ENCODE peak calls at places on chromosome 3, in eight cellular contexts. One of them, this sample, is unnamed. For H3K4me1, the result is how much of the 10 kb centered on the place peaks cover.

GRCh38 chr3:41572092-41572491 is 372.8 kb downstream of the CTNNB1 start:
- ATAC-seq in PC-3: no peak
- ATAC-seq in A549: no peak
- ATAC-seq in aorta: no peak
- ATAC-seq in heart left ventricle: no peak
- ATAC-seq in left lung: no peak
- ATAC-seq in IMR-90: no peak
- ATAC-seq in heart right ventricle: no peak
- ATAC-seq in this sample: no peak

GRCh38 chr3:13219902-13220296 is 146.7 kb upstream of the IQSEC1 start:
- ATAC-seq in PC-3: no peak
- ATAC-seq in A549: no peak
- ATAC-seq in aorta: no peak
- ATAC-seq in heart left ventricle: no peak
- ATAC-seq in left lung: no peak
- ATAC-seq in IMR-90: no peak
- ATAC-seq in heart right ventricle: no peak
- ATAC-seq in this sample: no peak

GRCh38 chr3:143274291-143274690 is 154.7 kb downstream of the CHST2 start:
- ATAC-seq in PC-3: no peak
- ATAC-seq in A549: no peak
- ATAC-seq in aorta: no peak
- ATAC-seq in heart left ventricle: no peak
- ATAC-seq in left lung: no peak
- ATAC-seq in IMR-90: no peak
- ATAC-seq in heart right ventricle: no peak
- ATAC-seq in this sample: no peak

GRCh38 chr3:112384769-112385168 is 51.8 kb downstream of the CD200 start:
- ATAC-seq in PC-3: no peak
- ATAC-seq in A549: no peak
- ATAC-seq in aorta: no peak
- ATAC-seq in heart left ventricle: no peak
- ATAC-seq in left lung: no peak
- ATAC-seq in IMR-90: no peak
- ATAC-seq in heart right ventricle: no peak
- ATAC-seq in this sample: no peak

GRCh38 chr3:177034850-177035475 is 162.3 kb downstream of the TBL1XR1 start:
- ATAC-seq in PC-3: no peak
- ATAC-seq in A549: no peak
- ATAC-seq in aorta: no peak
- ATAC-seq in heart left ventricle: no peak
- ATAC-seq in left lung: no peak
- ATAC-seq in IMR-90: no peak
- ATAC-seq in heart right ventricle: no peak
- ATAC-seq in this sample: no peak

GRCh38 chr3:160126046-160126445 is 99.2 kb upstream of the C3orf80 start:
- ATAC-seq in PC-3: no peak
- ATAC-seq in A549: no peak
- ATAC-seq in aorta: no peak
- ATAC-seq in heart left ventricle: no peak
- ATAC-seq in left lung: no peak
- ATAC-seq in IMR-90: no peak
- ATAC-seq in heart right ventricle: no peak
- ATAC-seq in this sample: no peak

GRCh38 chr3:57179580-57180410 is 14.6 kb upstream of the IL17RD start:
- ATAC-seq in PC-3: peak
- ATAC-seq in A549: peak
- ATAC-seq in aorta: no peak
- ATAC-seq in heart left ventricle: no peak
- ATAC-seq in left lung: no peak
- ATAC-seq in IMR-90: peak
- ATAC-seq in heart right ventricle: no peak
- ATAC-seq in this sample: no peak

GRCh38 chr3:72660270-72661114 is 187.8 kb downstream of the SHQ1 start:
- ATAC-seq in PC-3: no peak
- ATAC-seq in A549: peak
- ATAC-seq in aorta: peak
- ATAC-seq in heart left ventricle: no peak
- ATAC-seq in left lung: no peak
- ATAC-seq in IMR-90: no peak
- ATAC-seq in heart right ventricle: no peak
- ATAC-seq in this sample: no peak

GRCh38 chr3:136955813-136956212 is 2.0 kb upstream of the IL20RB start:
- ATAC-seq in PC-3: peak
- ATAC-seq in A549: peak
- ATAC-seq in aorta: no peak
- ATAC-seq in heart left ventricle: no peak
- ATAC-seq in left lung: peak
- ATAC-seq in IMR-90: peak
- ATAC-seq in heart right ventricle: no peak
- ATAC-seq in this sample: no peak

GRCh38 chr3:13480340-13481318 is 523 bp downstream of the HDAC11 start:
- ATAC-seq in PC-3: peak
- ATAC-seq in A549: peak
- ATAC-seq in aorta: peak
- ATAC-seq in heart left ventricle: no peak
- ATAC-seq in left lung: peak
- ATAC-seq in IMR-90: peak
- ATAC-seq in heart right ventricle: peak
- ATAC-seq in this sample: peak

GRCh38 chr3:171221104-171221503 is 194.6 kb upstream of the SLC2A2 start:
- ATAC-seq in PC-3: no peak
- ATAC-seq in A549: no peak
- ATAC-seq in aorta: no peak
- ATAC-seq in heart left ventricle: no peak
- ATAC-seq in left lung: no peak
- ATAC-seq in IMR-90: no peak
- ATAC-seq in heart right ventricle: no peak
- ATAC-seq in this sample: no peak

GRCh38 chr3:157166559-157166958 is 6.6 kb upstream of the CCNL1 start:
- ATAC-seq in PC-3: peak
- ATAC-seq in A549: no peak
- ATAC-seq in aorta: no peak
- ATAC-seq in heart left ventricle: no peak
- ATAC-seq in left lung: no peak
- ATAC-seq in IMR-90: no peak
- ATAC-seq in heart right ventricle: no peak
- ATAC-seq in this sample: no peak

GRCh38 chr3:5431811-5432378 is 244.4 kb downstream of the EDEM1 start:
- ATAC-seq in PC-3: no peak
- ATAC-seq in A549: no peak
- ATAC-seq in aorta: no peak
- ATAC-seq in heart left ventricle: no peak
- ATAC-seq in left lung: peak
- ATAC-seq in IMR-90: no peak
- ATAC-seq in heart right ventricle: no peak
- ATAC-seq in this sample: no peak

GRCh38 chr3:147384210-147385058 is 21.9 kb downstream of the ZIC4 start:
- ATAC-seq in PC-3: no peak
- ATAC-seq in A549: no peak
- ATAC-seq in aorta: no peak
- ATAC-seq in heart left ventricle: no peak
- ATAC-seq in left lung: no peak
- ATAC-seq in IMR-90: no peak
- ATAC-seq in heart right ventricle: no peak
- ATAC-seq in this sample: no peak

GRCh38 chr3:195770081-195770840 is 41.5 kb downstream of the MUC4 start:
- ATAC-seq in PC-3: no peak
- ATAC-seq in A549: no peak
- ATAC-seq in aorta: no peak
- ATAC-seq in heart left ventricle: no peak
- ATAC-seq in left lung: no peak
- ATAC-seq in IMR-90: no peak
- ATAC-seq in heart right ventricle: no peak
- ATAC-seq in this sample: no peak

GRCh38 chr3:87196879-87197278 is 30.2 kb upstream of the CHMP2B start:
- ATAC-seq in PC-3: peak
- ATAC-seq in A549: no peak
- ATAC-seq in aorta: no peak
- ATAC-seq in heart left ventricle: no peak
- ATAC-seq in left lung: peak
- ATAC-seq in IMR-90: no peak
- ATAC-seq in heart right ventricle: no peak
- ATAC-seq in this sample: no peak

GRCh38 chr3:138371070-138371950 is 22.9 kb downstream of the MRAS start:
- ATAC-seq in PC-3: no peak
- ATAC-seq in A549: no peak
- ATAC-seq in aorta: no peak
- ATAC-seq in heart left ventricle: no peak
- ATAC-seq in left lung: peak
- ATAC-seq in IMR-90: no peak
- ATAC-seq in heart right ventricle: no peak
- ATAC-seq in this sample: no peak

GRCh38 chr3:31752305-31753049 is 219.8 kb downstream of the STT3B start:
- ATAC-seq in PC-3: no peak
- ATAC-seq in A549: no peak
- ATAC-seq in aorta: no peak
- ATAC-seq in heart left ventricle: no peak
- ATAC-seq in left lung: no peak
- ATAC-seq in IMR-90: no peak
- ATAC-seq in heart right ventricle: no peak
- ATAC-seq in this sample: no peak
- H3K4me3 ChIP-seq in PC-3: no peak
- H3K4me3 ChIP-seq in A549: no peak
- H3K4me3 ChIP-seq in aorta: no peak
- H3K4me3 ChIP-seq in heart left ventricle: no peak
- H3K4me3 ChIP-seq in left lung: no peak
- H3K4me3 ChIP-seq in IMR-90: no peak
- H3K4me3 ChIP-seq in heart right ventricle: no peak
- H3K4me3 ChIP-seq in this sample: no peak

GRCh38 chr3:99644017-99644416 is 5.6 kb downstream of the COL8A1 start:
- ATAC-seq in PC-3: no peak
- ATAC-seq in A549: no peak
- ATAC-seq in aorta: no peak
- ATAC-seq in heart left ventricle: no peak
- ATAC-seq in left lung: no peak
- ATAC-seq in IMR-90: no peak
- ATAC-seq in heart right ventricle: no peak
- ATAC-seq in this sample: no peak
- H3K4me1 ChIP-seq in PC-3: under half
- H3K4me1 ChIP-seq in A549: under half
- H3K4me1 ChIP-seq in aorta: under half
- H3K4me1 ChIP-seq in heart left ventricle: under half
- H3K4me1 ChIP-seq in left lung: under half
- H3K4me1 ChIP-seq in IMR-90: under half
- H3K4me1 ChIP-seq in heart right ventricle: under half
- H3K4me1 ChIP-seq in this sample: under half

GRCh38 chr3:54324069-54324468 is 201.7 kb downstream of the CACNA2D3 start:
- ATAC-seq in PC-3: no peak
- ATAC-seq in A549: no peak
- ATAC-seq in aorta: no peak
- ATAC-seq in heart left ventricle: no peak
- ATAC-seq in left lung: no peak
- ATAC-seq in IMR-90: no peak
- ATAC-seq in heart right ventricle: no peak
- ATAC-seq in this sample: no peak
- H3K4me3 ChIP-seq in PC-3: no peak
- H3K4me3 ChIP-seq in A549: no peak
- H3K4me3 ChIP-seq in aorta: no peak
- H3K4me3 ChIP-seq in heart left ventricle: no peak
- H3K4me3 ChIP-seq in left lung: no peak
- H3K4me3 ChIP-seq in IMR-90: no peak
- H3K4me3 ChIP-seq in heart right ventricle: no peak
- H3K4me3 ChIP-seq in this sample: no peak

GRCh38 chr3:67647390-67647878 is 7.0 kb downstream of the SUCLG2 start:
- ATAC-seq in PC-3: peak
- ATAC-seq in A549: peak
- ATAC-seq in aorta: no peak
- ATAC-seq in heart left ventricle: peak
- ATAC-seq in left lung: peak
- ATAC-seq in IMR-90: peak
- ATAC-seq in heart right ventricle: peak
- ATAC-seq in this sample: peak
- H3K4me1 ChIP-seq in PC-3: under half
- H3K4me1 ChIP-seq in A549: half or more
- H3K4me1 ChIP-seq in aorta: under half
- H3K4me1 ChIP-seq in heart left ventricle: under half
- H3K4me1 ChIP-seq in left lung: under half
- H3K4me1 ChIP-seq in IMR-90: under half
- H3K4me1 ChIP-seq in heart right ventricle: under half
- H3K4me1 ChIP-seq in this sample: under half

DNA sequence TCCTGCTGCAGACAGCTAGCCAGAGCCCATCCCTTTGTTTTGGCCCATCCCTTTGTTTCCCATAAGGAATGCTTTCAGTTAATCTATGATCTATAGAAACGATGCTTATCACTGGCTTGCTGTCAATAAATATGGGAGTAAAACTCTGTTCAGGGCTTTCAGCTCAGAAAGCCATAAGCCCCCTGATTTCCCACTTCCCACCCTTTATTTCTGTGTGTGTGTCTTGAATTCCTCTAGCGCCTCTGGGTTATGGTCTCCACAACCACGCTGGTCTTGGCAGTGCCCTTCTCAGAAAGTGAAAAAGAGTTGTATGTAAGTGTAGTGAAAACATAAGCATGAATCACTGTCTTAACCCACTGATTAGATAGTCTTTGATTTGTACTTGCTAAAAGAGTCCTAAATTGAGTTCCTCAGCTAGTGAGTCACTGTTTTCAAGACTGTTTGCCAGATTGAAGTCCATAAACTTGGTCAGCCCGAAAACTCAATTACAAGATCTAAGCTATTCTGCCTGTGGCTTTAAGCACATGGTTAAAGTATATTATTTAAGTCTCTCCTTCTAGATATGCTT is 18.9 kb upstream of the CCR2 start:
- ATAC-seq in PC-3: peak
- ATAC-seq in A549: no peak
- ATAC-seq in aorta: no peak
- ATAC-seq in heart left ventricle: no peak
- ATAC-seq in left lung: peak
- ATAC-seq in IMR-90: peak
- ATAC-seq in heart right ventricle: no peak
- ATAC-seq in this sample: no peak
- H3K4me3 ChIP-seq in PC-3: no peak
- H3K4me3 ChIP-seq in A549: no peak
- H3K4me3 ChIP-seq in aorta: no peak
- H3K4me3 ChIP-seq in heart left ventricle: no peak
- H3K4me3 ChIP-seq in left lung: no peak
- H3K4me3 ChIP-seq in IMR-90: no peak
- H3K4me3 ChIP-seq in heart right ventricle: no peak
- H3K4me3 ChIP-seq in this sample: no peak

This sample was measured in gastroesophageal sphincter.